ENCODE peak calls at places on chromosomes 13 and 19, in seven cellular contexts. T is myocyte, S is adrenal gland, U is colonic mucosa, N is AG09319, Q is NCI-H1930, F is hepatic stellate cell. R is an unnamed sample.

GRCh38 chr13:83496501-83496900 is 385.8 kb downstream of the SLITRK1 start:
- DNase-seq in Q (no peak), S (no peak), F (no peak), T (no peak), N (no peak), U (no peak), R (no peak)

GRCh38 chr13:31115616-31116015 is 46.1 kb downstream of the HSPH1 start:
- DNase-seq in F (no peak), S (no peak), N (no peak), T (no peak), Q (no peak), U (no peak), R (no peak)

GRCh38 chr13:65336916-65337315 is 1893.2 kb downstream of the PCDH9 start:
- DNase-seq in T (peak; percentile 8), F (no peak), Q (no peak), U (no peak), S (no peak), N (peak; percentile 0), R (no peak)

GRCh38 chr19:10036601-10037071 is 23.4 kb downstream of the RDH8 start:
- DNase-seq in N (no peak), T (peak; percentile 28), S (no peak), Q (no peak), U (peak; percentile 38), F (no peak), R (no peak)

GRCh38 chr13:74325106-74325505 is 190.9 kb upstream of the KLF12 start:
- DNase-seq in F (no peak), Q (peak; percentile 9), N (peak; percentile 19), S (peak; percentile 34), T (peak; percentile 54), U (no peak), R (peak; percentile 43)

GRCh38 chr13:35695411-35695810 is 218.9 kb upstream of the MAB21L1 start:
- DNase-seq in F (no peak), T (no peak), N (no peak), U (no peak), S (no peak), Q (no peak), R (no peak)

GRCh38 chr19:33208371-33208770 is 14.2 kb downstream of the LRP3 start:
- DNase-seq in T (no peak), Q (no peak), F (no peak), U (no peak), N (no peak), S (no peak), R (no peak)

GRCh38 chr13:49629196-49629938 is 1.1 kb downstream of the ARL11 start:
- DNase-seq in T (no peak), Q (no peak), S (no peak), F (no peak), U (no peak), N (no peak), R (no peak)

GRCh38 chr13:111460548-111461444 is 140.4 kb downstream of the TEX29 start:
- DNase-seq in T (peak; percentile 79), N (peak; percentile 10), S (peak; percentile 29), U (no peak), Q (peak; percentile 42), F (peak; percentile 65), R (peak; percentile 71)

GRCh38 chr13:100566543-100566942 is 22.0 kb downstream of the GGACT start:
- DNase-seq in S (no peak), Q (no peak), U (no peak), N (no peak), F (no peak), T (peak; percentile 69), R (no peak)

GRCh38 chr19:45322311-45322710 is 364 bp downstream of the CKM start:
- DNase-seq in N (no peak), T (peak; percentile 75), F (no peak), Q (peak; percentile 50), S (no peak), U (no peak), R (no peak)

GRCh38 chr19:54724644-54725043 is 402 bp downstream of the KIR3DL3 start:
- DNase-seq in N (no peak), T (no peak), S (no peak), U (no peak), Q (no peak), F (no peak), R (no peak)

GRCh38 chr19:44525721-44526430 is 3.6 kb downstream of the CEACAM20 start:
- DNase-seq in Q (no peak), F (no peak), S (no peak), U (no peak), N (no peak), T (no peak), R (no peak)

GRCh38 chr13:98827449-98827848 is 75.0 kb upstream of the SLC15A1 start:
- DNase-seq in U (no peak), F (no peak), S (no peak), Q (no peak), N (no peak), T (no peak), R (no peak)

GRCh38 chr13:89363144-89363543 is 1692.0 kb downstream of the SLITRK5 start:
- DNase-seq in Q (peak; percentile 10), N (no peak), S (no peak), T (no peak), U (no peak), F (no peak), R (no peak)

GRCh38 chr19:57825501-57825900 is 4.6 kb upstream of the ZNF587B start:
- DNase-seq in F (no peak), N (no peak), U (no peak), S (no peak), T (no peak), Q (no peak), R (no peak)

GRCh38 chr19:54937926-54938325 is 9.4 kb downstream of the NLRP7 start:
- DNase-seq in Q (no peak), N (no peak), T (no peak), S (no peak), U (no peak), F (no peak), R (no peak)

GRCh38 chr13:28679628-28680027 is 20.7 kb downstream of the POMP start:
- DNase-seq in S (no peak), Q (no peak), T (peak; percentile 20), F (peak; percentile 20), U (no peak), N (no peak), R (no peak)

GRCh38 chr19:49805822-49806612 is 7.1 kb downstream of the FUZ start:
- DNase-seq in T (no peak), N (no peak), F (no peak), S (no peak), Q (no peak), U (no peak), R (no peak)